ENCODE peak calls at places on chromosomes 5 and 9, in four cellular contexts. O is G401; Y is T47D; L is activated CD8-positive, alpha-beta memory T cell treated with anti-CD3 and anti-CD28 coated beads for 4 hours. B is an unnamed sample.

GRCh38 chr9:131503626-131504465 is 1.1 kb downstream of the POMT1 start:
- DNase-seq in O (peak), Y (peak), L (no peak), B (no peak)

GRCh38 chr5:166724284-166724683 is 1567.2 kb upstream of the WWC1 start:
- DNase-seq in O (no peak), Y (peak), L (no peak), B (no peak)

GRCh38 chr9:114460513-114461225 is 44.6 kb downstream of the WHRN start:
- DNase-seq in O (no peak), Y (no peak), L (no peak), B (no peak)

GRCh38 chr9:88829276-88829675 is 162.0 kb upstream of the S1PR3 start:
- DNase-seq in O (no peak), Y (no peak), L (no peak), B (no peak)

GRCh38 chr5:136047858-136048257 is 19.1 kb downstream of the TGFBI start:
- DNase-seq in O (no peak), Y (no peak), L (no peak), B (no peak)

GRCh38 chr5:128062172-128062746 is 21.3 kb upstream of the SLC12A2 start:
- DNase-seq in O (no peak), Y (no peak), L (no peak), B (no peak)

GRCh38 chr5:117054141-117054540 is 479.5 kb upstream of the SEMA6A start:
- DNase-seq in O (no peak), Y (no peak), L (no peak), B (no peak)

GRCh38 chr5:160188151-160188967 is 40.9 kb upstream of the FABP6 start:
- DNase-seq in O (peak), Y (no peak), L (no peak), B (peak)

GRCh38 chr5:140567136-140567818 is 2.6 kb downstream of the SLC35A4 start:
- DNase-seq in O (no peak), Y (no peak), L (no peak), B (no peak)

GRCh38 chr9:93255994-93256877 is 72.3 kb downstream of the WNK2 start:
- DNase-seq in O (no peak), Y (no peak), L (no peak), B (peak)

GRCh38 chr9:112443200-112443599 is 43.4 kb upstream of the KIAA1958 start:
- DNase-seq in O (peak), Y (peak), L (no peak), B (no peak)

GRCh38 chr9:114345493-114346065 is 15.9 kb downstream of the ORM2 start:
- DNase-seq in O (no peak), Y (no peak), L (no peak), B (no peak)

GRCh38 chr5:139676951-139677367 is 28.8 kb downstream of the CXXC5 start:
- DNase-seq in O (peak), Y (no peak), L (no peak), B (no peak)

GRCh38 chr9:68643901-68644809 is 60.9 kb upstream of the PIP5K1B start:
- DNase-seq in O (no peak), Y (peak), L (no peak), B (no peak)

B was measured in ureter.